ENCODE peak calls at places on chromosome 9, in eight cellular contexts. J is effector memory CD8-positive, alpha-beta T cell; Z is left ventricle myocardium inferior; M is fibroblast of lung; E is K562; X is stimulated activated CD8-positive, alpha-beta memory T cell treated with anti-CD3 and anti-CD28 coated beads, Interleukin-15, amount 100 ng/mL, for 24 hours; G is NCI-H1694; P is iris pigment epithelial cell. S is an unnamed sample.

GRCh38 chr9:37929441-37929895 is 25.5 kb upstream of the SLC25A51 start:
- DNase-seq in M (no peak), G (no peak), X (no peak), Z (no peak), P (peak), J (no peak), E (no peak), S (no peak)

GRCh38 chr9:4739587-4740372 is 1.2 kb downstream of the AK3 start:
- DNase-seq in P (peak), E (no peak), M (peak), G (no peak), X (no peak), J (no peak), Z (no peak), S (no peak)

GRCh38 chr9:134375011-134375390 is 48.7 kb downstream of the RXRA start:
- DNase-seq in J (no peak), M (peak), E (no peak), G (no peak), Z (peak), P (peak), X (no peak), S (peak)

GRCh38 chr9:125564641-125565040 is 142.4 kb downstream of the MAPKAP1 start:
- DNase-seq in M (no peak), X (no peak), E (no peak), Z (no peak), J (no peak), G (no peak), P (no peak), S (no peak)

GRCh38 chr9:110427497-110428104 is 89.9 kb upstream of the TXNDC8 start:
- DNase-seq in J (no peak), M (peak), Z (peak), G (peak), P (peak), E (peak), X (no peak), S (no peak)

GRCh38 chr9:6351757-6352156 is 23.6 kb downstream of the TPD52L3 start:
- DNase-seq in M (no peak), G (no peak), E (no peak), P (no peak), X (no peak), Z (no peak), J (no peak), S (no peak)

GRCh38 chr9:113620377-113621161 is 157.0 kb downstream of the RGS3 start:
- DNase-seq in Z (peak), E (no peak), P (peak), X (no peak), M (peak), J (no peak), G (peak), S (peak)

GRCh38 chr9:126148994-126149393 is 177.6 kb upstream of the MVB12B start:
- DNase-seq in M (no peak), P (no peak), G (no peak), J (no peak), X (no peak), Z (no peak), E (no peak), S (no peak)

GRCh38 chr9:72065076-72065475 is 4.7 kb upstream of the C9orf57 start:
- DNase-seq in P (peak), M (peak), Z (no peak), E (no peak), X (no peak), J (no peak), G (no peak), S (no peak)

GRCh38 chr9:114518599-114519022 is 13.3 kb upstream of the WHRN start:
- DNase-seq in M (no peak), J (no peak), P (no peak), G (no peak), X (no peak), Z (no peak), E (no peak), S (no peak)

GRCh38 chr9:19465571-19466267 is 56.9 kb downstream of the ACER2 start:
- DNase-seq in P (no peak), E (no peak), X (no peak), G (no peak), J (no peak), Z (no peak), M (no peak), S (no peak)

GRCh38 chr9:121261107-121261460 is 6.9 kb upstream of the GSN start:
- DNase-seq in Z (no peak), E (no peak), M (peak), X (no peak), J (no peak), G (peak), P (no peak), S (no peak)

GRCh38 chr9:133981958-133982681 is 10.0 kb downstream of the VAV2 start:
- DNase-seq in X (no peak), Z (peak), G (no peak), M (no peak), E (no peak), J (no peak), P (no peak), S (no peak)

GRCh38 chr9:127926961-127927456 is 3.6 kb downstream of the PIP5KL1 start:
- DNase-seq in P (no peak), E (no peak), Z (no peak), G (no peak), M (no peak), X (no peak), J (no peak), S (no peak)

GRCh38 chr9:94153905-94154304 is 69.6 kb downstream of the PTPDC1 start:
- DNase-seq in Z (no peak), E (no peak), P (no peak), X (no peak), J (no peak), G (no peak), M (no peak), S (no peak)

GRCh38 chr9:115115924-115116323 is 2.0 kb downstream of the TNC start:
- DNase-seq in G (no peak), M (peak), Z (no peak), J (no peak), E (no peak), P (peak), X (no peak), S (no peak)

GRCh38 chr9:105233836-105234235 is 10.6 kb upstream of the SLC44A1 start:
- DNase-seq in Z (no peak), M (peak), J (no peak), P (peak), X (no peak), G (no peak), E (no peak), S (no peak)

GRCh38 chr9:98280574-98280973 is 25.1 kb upstream of the TBC1D2 start:
- DNase-seq in X (no peak), M (no peak), J (no peak), P (no peak), G (no peak), Z (no peak), E (no peak), S (no peak)

GRCh38 chr9:127809562-127810377 is 7.1 kb downstream of the FPGS start:
- DNase-seq in J (no peak), G (no peak), E (peak), Z (no peak), P (peak), X (no peak), M (no peak), S (no peak)

GRCh38 chr9:124792976-124793594 is 16.2 kb downstream of the OLFML2A start:
- DNase-seq in P (peak), M (peak), X (no peak), Z (no peak), E (no peak), J (no peak), G (no peak), S (no peak)

GRCh38 chr9:133148351-133149129 is 15.2 kb downstream of the GBGT1 start:
- DNase-seq in Z (peak), E (no peak), P (peak), M (peak), X (peak), J (peak), G (peak), S (peak)

GRCh38 chr9:88396836-88397577 is 8.8 kb downstream of the SPIN1 start:
- DNase-seq in X (no peak), E (no peak), G (no peak), Z (no peak), J (no peak), M (peak), P (peak), S (no peak)

GRCh38 chr9:127392976-127393375 is 4.0 kb upstream of the SLC2A8 start:
- DNase-seq in Z (no peak), E (no peak), J (no peak), P (no peak), X (no peak), M (no peak), G (no peak), S (no peak)

GRCh38 chr9:3180696-3181048 is 336.8 kb upstream of the PUM3 start:
- DNase-seq in J (no peak), G (no peak), E (no peak), X (no peak), P (no peak), Z (no peak), M (no peak), S (no peak)

GRCh38 chr9:129626944-129627297 is 958 bp downstream of the NTMT1 start:
- DNase-seq in P (peak), J (no peak), Z (no peak), M (peak), X (no peak), E (no peak), G (no peak), S (no peak)

GRCh38 chr9:137021979-137022619 is 5.9 kb downstream of the ABCA2 start:
- DNase-seq in M (peak), J (peak), E (peak), G (no peak), P (peak), Z (no peak), X (peak), S (no peak)

GRCh38 chr9:71592400-71592799 is 175.9 kb downstream of the CEMIP2 start:
- DNase-seq in E (no peak), G (no peak), P (peak), X (no peak), J (no peak), M (peak), Z (no peak), S (no peak)

GRCh38 chr9:36625006-36625600 is 52.4 kb downstream of the MELK start:
- DNase-seq in G (no peak), E (no peak), J (no peak), Z (peak), X (no peak), M (peak), P (peak), S (no peak)

GRCh38 chr9:135095470-135096407 is 8.3 kb downstream of the OLFM1 start:
- DNase-seq in X (no peak), P (no peak), Z (no peak), M (no peak), E (no peak), J (no peak), G (no peak), S (no peak)

GRCh38 chr9:14031761-14032279 is 282.1 kb downstream of the NFIB start:
- DNase-seq in J (no peak), G (no peak), E (no peak), P (no peak), X (no peak), Z (no peak), M (no peak), S (no peak)

GRCh38 chr9:117737721-117738226 is 33.6 kb downstream of the TLR4 start:
- DNase-seq in X (no peak), P (no peak), E (no peak), G (no peak), Z (no peak), J (no peak), M (no peak), S (no peak)

GRCh38 chr9:100394819-100395218 is 32.1 kb upstream of the MSANTD3 start:
- DNase-seq in E (no peak), X (no peak), P (peak), Z (no peak), M (no peak), G (no peak), J (no peak), S (no peak)

GRCh38 chr9:129318121-129319075 is 140.3 kb upstream of the IER5L start:
- DNase-seq in X (no peak), G (no peak), M (no peak), E (no peak), J (no peak), P (no peak), Z (no peak), S (no peak)

GRCh38 chr9:137893670-137894069 is 16.1 kb downstream of the CACNA1B start:
- DNase-seq in P (no peak), Z (no peak), M (no peak), E (no peak), G (no peak), X (no peak), J (no peak), S (no peak)

GRCh38 chr9:16559418-16560188 is 310.9 kb downstream of the BNC2 start:
- DNase-seq in E (no peak), G (no peak), X (no peak), J (no peak), M (no peak), P (no peak), Z (no peak), S (no peak)

GRCh38 chr9:33186457-33187168 is 19.5 kb upstream of the B4GALT1 start:
- DNase-seq in J (no peak), E (no peak), M (no peak), Z (no peak), X (no peak), P (peak), G (no peak), S (no peak)

GRCh38 chr9:88994820-88995180 is 3.5 kb downstream of the S1PR3 start:
- DNase-seq in J (no peak), E (no peak), G (no peak), X (no peak), Z (no peak), P (peak), M (peak), S (no peak)

S was measured in prostate gland.